ENCODE peak calls at places on chromosomes 7 and 10, in four cellular contexts. One of them, this sample, is unnamed.

GRCh38 chr10:125172694-125173093 is 12.3 kb upstream of the CTBP2 start:
- DNase-seq in GM13976: no peak
- DNase-seq in AG09319: no peak
- DNase-seq in OCI-LY7: no peak
- DNase-seq in this sample: no peak

GRCh38 chr7:76048668-76048988 is 722 bp downstream of the MDH2 start:
- DNase-seq in GM13976: peak; percentile 65
- DNase-seq in AG09319: no peak
- DNase-seq in OCI-LY7: peak; percentile 83
- DNase-seq in this sample: peak; percentile 66

GRCh38 chr7:147071536-147071935 is 954.9 kb downstream of the CNTNAP2 start:
- DNase-seq in GM13976: no peak
- DNase-seq in AG09319: no peak
- DNase-seq in OCI-LY7: no peak
- DNase-seq in this sample: no peak

GRCh38 chr7:25069900-25070443 is 55.1 kb downstream of the CYCS start:
- DNase-seq in GM13976: peak; percentile 78
- DNase-seq in AG09319: peak; percentile 75
- DNase-seq in OCI-LY7: peak; percentile 85
- DNase-seq in this sample: peak; percentile 75

GRCh38 chr7:8625612-8626011 is 192.2 kb downstream of the NXPH1 start:
- DNase-seq in GM13976: no peak
- DNase-seq in AG09319: no peak
- DNase-seq in OCI-LY7: no peak
- DNase-seq in this sample: no peak

GRCh38 chr7:91034459-91035368 is 229.5 kb upstream of the FZD1 start:
- DNase-seq in GM13976: peak; percentile 56
- DNase-seq in AG09319: peak; percentile 20
- DNase-seq in OCI-LY7: peak; percentile 61
- DNase-seq in this sample: peak; percentile 54

GRCh38 chr10:127041561-127041960 is 136.3 kb downstream of the DOCK1 start:
- DNase-seq in GM13976: no peak
- DNase-seq in AG09319: peak; percentile 68
- DNase-seq in OCI-LY7: no peak
- DNase-seq in this sample: no peak

GRCh38 chr10:79402625-79402946 is 42.8 kb downstream of the ZCCHC24 start:
- DNase-seq in GM13976: no peak
- DNase-seq in AG09319: no peak
- DNase-seq in OCI-LY7: no peak
- DNase-seq in this sample: no peak

GRCh38 chr7:115679976-115680375 is 350.6 kb downstream of the TFEC start:
- DNase-seq in GM13976: no peak
- DNase-seq in AG09319: no peak
- DNase-seq in OCI-LY7: peak; percentile 5
- DNase-seq in this sample: peak; percentile 5

GRCh38 chr10:63631971-63632370 is 110.8 kb downstream of the REEP3 start:
- DNase-seq in GM13976: no peak
- DNase-seq in AG09319: no peak
- DNase-seq in OCI-LY7: no peak
- DNase-seq in this sample: no peak

DNA sequence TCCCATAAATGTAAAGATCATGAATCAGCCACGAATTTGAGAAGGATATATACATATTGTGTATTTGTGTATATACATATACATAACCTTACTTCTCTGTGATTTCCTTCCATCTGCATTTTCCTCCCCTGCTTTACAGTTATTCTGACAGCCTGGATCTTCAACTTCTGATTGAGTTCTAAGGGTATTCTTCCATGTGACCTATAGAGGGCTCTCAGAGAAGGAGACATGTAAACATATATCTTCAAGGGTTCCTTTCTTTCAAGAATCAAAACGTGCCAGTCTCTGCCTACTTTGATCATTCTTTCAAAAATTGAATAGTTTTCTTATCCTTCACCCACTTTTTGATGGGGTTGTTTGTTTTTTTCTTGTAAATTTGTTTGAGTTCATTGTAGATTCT is 453.7 kb upstream of the POT1 start:
- DNase-seq in GM13976: peak; percentile 12
- DNase-seq in AG09319: no peak
- DNase-seq in OCI-LY7: no peak
- DNase-seq in this sample: peak; percentile 3
- TF ChIP-seq CTCF in GM13976: peak; percentile 13
- TF ChIP-seq CTCF in AG09319: no peak
- TF ChIP-seq CTCF in OCI-LY7: peak; percentile 23
- TF ChIP-seq CTCF in this sample: peak; percentile 1

DNA sequence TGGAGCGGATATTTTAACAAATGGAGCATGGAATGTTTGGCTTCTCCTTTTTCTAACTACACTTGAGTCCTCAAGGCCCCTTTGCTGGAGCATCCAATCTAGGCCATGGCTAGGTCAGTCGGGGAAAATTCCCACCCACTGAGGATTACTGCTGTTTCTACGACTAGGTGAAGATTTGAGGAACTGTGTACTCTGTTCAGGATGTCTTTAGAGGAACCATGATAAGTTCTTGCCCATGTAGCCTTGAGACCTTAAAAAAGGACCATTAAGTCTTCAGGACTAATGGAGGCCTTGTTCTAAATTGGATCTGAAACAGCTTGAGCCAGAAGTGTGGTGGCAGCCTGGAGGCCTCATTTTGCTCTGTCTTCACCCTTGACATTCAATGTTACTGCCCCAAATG is 6.2 kb downstream of the AGK start:
- DNase-seq in GM13976: no peak
- DNase-seq in AG09319: no peak
- DNase-seq in OCI-LY7: no peak
- DNase-seq in this sample: no peak
- TF ChIP-seq CTCF in GM13976: no peak
- TF ChIP-seq CTCF in AG09319: no peak
- TF ChIP-seq CTCF in OCI-LY7: no peak
- TF ChIP-seq CTCF in this sample: no peak

GRCh38 chr7:156764016-156764669 is 123.6 kb downstream of the RNF32 start:
- DNase-seq in GM13976: no peak
- DNase-seq in AG09319: peak; percentile 37
- DNase-seq in OCI-LY7: no peak
- DNase-seq in this sample: no peak
- TF ChIP-seq CTCF in GM13976: no peak
- TF ChIP-seq CTCF in AG09319: peak; percentile 82
- TF ChIP-seq CTCF in OCI-LY7: peak; percentile 54
- TF ChIP-seq CTCF in this sample: no peak

GRCh38 chr7:130242198-130243014 is 24.3 kb upstream of the CPA2 start:
- DNase-seq in GM13976: peak; percentile 59
- DNase-seq in AG09319: peak; percentile 7
- DNase-seq in OCI-LY7: peak; percentile 33
- DNase-seq in this sample: peak; percentile 68
- TF ChIP-seq CTCF in GM13976: peak; percentile 70
- TF ChIP-seq CTCF in AG09319: peak; percentile 92
- TF ChIP-seq CTCF in OCI-LY7: peak; percentile 94
- TF ChIP-seq CTCF in this sample: peak; percentile 63

GRCh38 chr7:74405191-74405898 is 48.4 kb upstream of the GTF2IRD1 start:
- DNase-seq in GM13976: no peak
- DNase-seq in AG09319: no peak
- DNase-seq in OCI-LY7: peak; percentile 41
- DNase-seq in this sample: no peak
- TF ChIP-seq CTCF in GM13976: peak; percentile 14
- TF ChIP-seq CTCF in AG09319: peak; percentile 28
- TF ChIP-seq CTCF in OCI-LY7: peak; percentile 79
- TF ChIP-seq CTCF in this sample: no peak